ENCODE peak calls at places on chromosomes 6 and 20, in four cellular contexts. G, J, K and N are unnamed samples.

GRCh38 chr20:1666802-1667201 is 9.2 kb upstream of the SIRPG start:
- DNase-seq in G (no peak), J (no peak), K (no peak), N (no peak)

GRCh38 chr6:27761391-27761790 is 150.8 kb downstream of the OR2B2 start:
- DNase-seq in G (no peak), J (no peak), K (no peak), N (no peak)

GRCh38 chr6:11386726-11387125 is 150.8 kb upstream of the TMEM170B start:
- DNase-seq in G (no peak), J (no peak), K (no peak), N (no peak)

GRCh38 chr20:48945840-48946514 is 24.5 kb downstream of the ARFGEF2 start:
- DNase-seq in G (no peak), J (no peak), K (no peak), N (no peak)

GRCh38 chr20:35368616-35369423 is 43.0 kb downstream of the UQCC1 start:
- DNase-seq in G (no peak), J (no peak), K (no peak), N (no peak)

GRCh38 chr6:52389626-52390360 is 27.8 kb downstream of the PAQR8 start:
- DNase-seq in G (peak), J (no peak), K (peak), N (no peak)

GRCh38 chr20:41264819-41265218 is 52.7 kb downstream of the ZHX3 start:
- DNase-seq in G (no peak), J (no peak), K (no peak), N (no peak)

GRCh38 chr6:43772571-43773049 is 2.6 kb downstream of the VEGFA start:
- DNase-seq in G (no peak), J (no peak), K (no peak), N (no peak)

GRCh38 chr6:138970856-138971425 is 17.1 kb downstream of the REPS1 start:
- DNase-seq in G (no peak), J (no peak), K (no peak), N (no peak)

GRCh38 chr6:36605102-36605501 is 10.9 kb downstream of the SRSF3 start:
- DNase-seq in G (no peak), J (no peak), K (no peak), N (no peak)

GRCh38 chr6:166830185-166830890 is 126.0 kb downstream of the RNASET2 start:
- DNase-seq in G (peak), J (no peak), K (no peak), N (no peak)

GRCh38 chr6:31834704-31835375 is 7.3 kb downstream of the HSPA1B start:
- DNase-seq in G (no peak), J (peak), K (peak), N (no peak)

GRCh38 chr6:71127374-71127773 is 161.2 kb upstream of the OGFRL1 start:
- DNase-seq in G (no peak), J (no peak), K (no peak), N (no peak)

GRCh38 chr6:149075616-149076354 is 241.7 kb upstream of the TAB2 start:
- DNase-seq in G (no peak), J (no peak), K (no peak), N (no peak)

GRCh38 chr20:50363027-50363426 is 147.2 kb upstream of the PTPN1 start:
- DNase-seq in G (no peak), J (no peak), K (no peak), N (no peak)

GRCh38 chr6:2937627-2938003 is 33.8 kb downstream of the SERPINB6 start:
- DNase-seq in G (no peak), J (no peak), K (no peak), N (no peak)

GRCh38 chr6:97053643-97054411 is 129.3 kb downstream of the KLHL32 start:
- DNase-seq in G (no peak), J (peak), K (no peak), N (no peak)